ENCODE peak calls at places on chromosomes 16 and 17, in six cellular contexts. R, F, Z, S, I and H are unnamed samples.

GRCh38 chr17:4175921-4176802 is 33.2 kb downstream of the CYB5D2 start:
- DNase-seq in R (no peak), I (no peak), Z (no peak), S (no peak), F (no peak), H (peak)

GRCh38 chr17:79977711-79978544 is 57.7 kb downstream of the TBC1D16 start:
- DNase-seq in Z (no peak), S (no peak), I (peak), R (no peak), F (no peak), H (peak)

GRCh38 chr17:185445-186138 is 4.1 kb upstream of the DOC2B start:
- DNase-seq in I (no peak), F (no peak), Z (no peak), S (peak), R (no peak), H (no peak)

GRCh38 chr17:65797809-65798208 is 236.4 kb upstream of the AXIN2 start:
- DNase-seq in S (peak), F (no peak), Z (no peak), I (peak), R (no peak), H (peak)

GRCh38 chr17:29621751-29622194 is 939 bp downstream of the CORO6 start:
- DNase-seq in R (no peak), Z (no peak), F (no peak), I (no peak), S (no peak), H (no peak)

GRCh38 chr17:58387834-58388233 is 29.5 kb downstream of the RNF43 start:
- DNase-seq in Z (peak), R (no peak), F (no peak), S (no peak), I (no peak), H (no peak)

GRCh38 chr16:69725480-69726312 is 664 bp downstream of the NQO1 start:
- DNase-seq in I (peak), S (no peak), R (no peak), Z (no peak), F (no peak), H (no peak)

GRCh38 chr17:67435122-67435521 is 58.0 kb downstream of the PITPNC1 start:
- DNase-seq in S (no peak), I (no peak), F (no peak), R (no peak), Z (no peak), H (no peak)

GRCh38 chr17:76968707-76969597 is 100.7 kb downstream of the MGAT5B start:
- DNase-seq in I (peak), F (no peak), Z (peak), S (peak), R (no peak), H (peak)

GRCh38 chr17:43645765-43646481 is 15.8 kb downstream of the MEOX1 start:
- DNase-seq in R (no peak), Z (peak), I (no peak), F (no peak), S (peak), H (peak)

GRCh38 chr17:9987779-9988585 is 82.9 kb upstream of the RCVRN start:
- DNase-seq in S (peak), I (peak), F (no peak), R (no peak), Z (peak), H (peak)

GRCh38 chr16:53973021-53973420 is 269.1 kb downstream of the FTO start:
- DNase-seq in R (no peak), Z (no peak), I (no peak), F (no peak), S (no peak), H (no peak)

DNA sequence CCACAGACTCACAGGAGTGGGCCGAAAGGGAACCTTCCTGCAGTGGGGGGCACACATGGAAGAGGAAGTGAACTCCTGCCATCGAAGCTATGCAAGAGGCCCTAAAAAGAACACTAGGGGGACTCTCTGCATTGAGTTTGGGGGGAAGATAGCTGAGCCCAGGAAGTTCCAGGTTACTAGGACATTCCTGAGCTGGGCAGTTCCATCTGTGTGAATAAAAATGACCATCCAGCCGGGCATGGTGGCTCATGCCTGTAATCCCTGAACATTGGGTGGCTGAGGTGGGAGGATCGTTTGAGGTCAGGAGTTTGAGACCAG is 211.8 kb downstream of the ZNF423 start:
- DNase-seq in Z (no peak), I (no peak), S (peak), F (no peak), R (no peak), H (no peak)
- TF ChIP-seq CTCF in Z (no peak), I (peak), S (peak), F (no peak), R (peak), H (no peak)

GRCh38 chr16:56281256-56281805 is 90.0 kb downstream of the GNAO1 start:
- DNase-seq in R (no peak), F (no peak), Z (no peak), I (peak), S (peak), H (no peak)
- TF ChIP-seq CTCF in R (peak), F (peak), Z (no peak), I (peak), S (peak), H (peak)

GRCh38 chr16:29845656-29846055 is 17.4 kb downstream of the CDIPT start:
- DNase-seq in R (no peak), I (no peak), Z (no peak), S (no peak), F (no peak), H (no peak)

GRCh38 chr16:29843942-29844341 is 19.1 kb downstream of the CDIPT start:
- DNase-seq in F (no peak), R (no peak), Z (no peak), S (no peak), I (no peak), H (no peak)

GRCh38 chr16:29842732-29843346 is 20.2 kb downstream of the CDIPT start:
- DNase-seq in F (no peak), S (no peak), Z (no peak), I (no peak), R (no peak), H (no peak)

GRCh38 chr16:29841631-29842030 is 21.4 kb downstream of the MVP start:
- DNase-seq in R (no peak), I (no peak), F (no peak), S (no peak), Z (no peak), H (no peak)

GRCh38 chr16:29844575-29845331 is 18.3 kb downstream of the CDIPT start:
- DNase-seq in Z (no peak), S (no peak), F (no peak), I (no peak), R (no peak), H (no peak)
- TF ChIP-seq CTCF in Z (no peak), S (no peak), F (no peak), I (no peak), R (no peak), H (no peak)

DNA sequence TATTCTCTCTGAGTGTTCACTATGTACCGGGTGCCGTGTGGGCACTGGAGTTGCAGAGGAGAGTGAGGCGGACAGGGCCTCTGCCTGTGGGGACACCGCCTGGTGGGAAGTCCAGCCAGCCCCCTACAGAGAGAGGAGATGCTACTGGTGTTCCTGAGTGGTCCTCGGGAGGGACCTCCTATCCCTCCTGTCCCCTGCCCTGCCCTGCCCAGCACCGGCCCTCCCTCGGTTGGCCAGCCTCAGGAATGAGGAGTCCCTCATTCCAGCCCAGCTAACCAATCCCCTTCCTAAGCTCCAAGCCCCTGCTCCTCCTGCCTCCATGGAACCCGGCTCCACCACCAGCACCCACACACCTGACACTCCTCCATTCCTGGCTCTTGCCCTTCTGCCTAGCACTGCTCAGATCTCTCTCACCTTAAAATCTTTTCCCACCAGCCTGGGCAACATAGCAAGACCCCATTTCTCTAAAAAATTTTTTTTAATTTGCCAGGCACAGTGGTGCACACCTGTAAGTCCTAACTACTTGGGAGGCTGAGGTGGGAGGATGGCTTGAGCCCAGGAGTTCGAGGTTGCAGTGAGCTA is 2.0 kb downstream of the ASGR2 start:
- DNase-seq in F (no peak), Z (no peak), S (no peak), R (no peak), I (no peak), H (no peak)
- TF ChIP-seq CTCF in F (no peak), Z (no peak), S (no peak), R (no peak), I (no peak), H (no peak)